ENCODE peak calls at places on chromosomes 13 and 19, in nine cellular contexts. One of them, this sample, is unnamed.

GRCh38 chr13:95676100-95676774 is 702 bp upstream of the DNAJC3 start:
- DNase-seq in BJ: no peak
- DNase-seq in progenitor cell of endocrine pancreas: no peak
- DNase-seq in mesothelial cell of epicardium: peak
- DNase-seq in GM12878: no peak
- DNase-seq in pancreas: peak
- DNase-seq in SK-N-SH: no peak
- DNase-seq in GM06990: no peak
- DNase-seq in PC-9: peak
- DNase-seq in this sample: no peak

GRCh38 chr19:3668331-3669133 is 31.7 kb downstream of the PIP5K1C start:
- DNase-seq in BJ: no peak
- DNase-seq in progenitor cell of endocrine pancreas: no peak
- DNase-seq in mesothelial cell of epicardium: no peak
- DNase-seq in GM12878: no peak
- DNase-seq in pancreas: no peak
- DNase-seq in SK-N-SH: no peak
- DNase-seq in GM06990: no peak
- DNase-seq in PC-9: no peak
- DNase-seq in this sample: peak

GRCh38 chr19:13318190-13318589 is 168.0 kb downstream of the IER2 start:
- DNase-seq in BJ: no peak
- DNase-seq in progenitor cell of endocrine pancreas: no peak
- DNase-seq in mesothelial cell of epicardium: no peak
- DNase-seq in GM12878: no peak
- DNase-seq in pancreas: no peak
- DNase-seq in SK-N-SH: no peak
- DNase-seq in GM06990: no peak
- DNase-seq in PC-9: no peak
- DNase-seq in this sample: no peak

GRCh38 chr19:46250057-46250456 is 20.5 kb downstream of the IGFL1 start:
- DNase-seq in BJ: no peak
- DNase-seq in progenitor cell of endocrine pancreas: no peak
- DNase-seq in mesothelial cell of epicardium: no peak
- DNase-seq in GM12878: no peak
- DNase-seq in pancreas: no peak
- DNase-seq in SK-N-SH: no peak
- DNase-seq in GM06990: no peak
- DNase-seq in PC-9: no peak
- DNase-seq in this sample: no peak

GRCh38 chr19:30345686-30346085 is 26.5 kb upstream of the ZNF536 start:
- DNase-seq in BJ: no peak
- DNase-seq in progenitor cell of endocrine pancreas: no peak
- DNase-seq in mesothelial cell of epicardium: no peak
- DNase-seq in GM12878: no peak
- DNase-seq in pancreas: no peak
- DNase-seq in SK-N-SH: no peak
- DNase-seq in GM06990: no peak
- DNase-seq in PC-9: no peak
- DNase-seq in this sample: no peak

GRCh38 chr19:3450796-3451411 is 29.4 kb downstream of the SMIM24 start:
- DNase-seq in BJ: peak
- DNase-seq in progenitor cell of endocrine pancreas: no peak
- DNase-seq in mesothelial cell of epicardium: no peak
- DNase-seq in GM12878: no peak
- DNase-seq in pancreas: no peak
- DNase-seq in SK-N-SH: no peak
- DNase-seq in GM06990: no peak
- DNase-seq in PC-9: peak
- DNase-seq in this sample: no peak

GRCh38 chr13:28741080-28741479 is 22.3 kb upstream of the SLC46A3 start:
- DNase-seq in BJ: no peak
- DNase-seq in progenitor cell of endocrine pancreas: no peak
- DNase-seq in mesothelial cell of epicardium: no peak
- DNase-seq in GM12878: no peak
- DNase-seq in pancreas: no peak
- DNase-seq in SK-N-SH: no peak
- DNase-seq in GM06990: no peak
- DNase-seq in PC-9: no peak
- DNase-seq in this sample: no peak

GRCh38 chr13:85347251-85347650 is 452.0 kb downstream of the SLITRK6 start:
- DNase-seq in BJ: peak
- DNase-seq in progenitor cell of endocrine pancreas: no peak
- DNase-seq in mesothelial cell of epicardium: no peak
- DNase-seq in GM12878: no peak
- DNase-seq in pancreas: no peak
- DNase-seq in SK-N-SH: no peak
- DNase-seq in GM06990: no peak
- DNase-seq in PC-9: no peak
- DNase-seq in this sample: no peak

DNA sequence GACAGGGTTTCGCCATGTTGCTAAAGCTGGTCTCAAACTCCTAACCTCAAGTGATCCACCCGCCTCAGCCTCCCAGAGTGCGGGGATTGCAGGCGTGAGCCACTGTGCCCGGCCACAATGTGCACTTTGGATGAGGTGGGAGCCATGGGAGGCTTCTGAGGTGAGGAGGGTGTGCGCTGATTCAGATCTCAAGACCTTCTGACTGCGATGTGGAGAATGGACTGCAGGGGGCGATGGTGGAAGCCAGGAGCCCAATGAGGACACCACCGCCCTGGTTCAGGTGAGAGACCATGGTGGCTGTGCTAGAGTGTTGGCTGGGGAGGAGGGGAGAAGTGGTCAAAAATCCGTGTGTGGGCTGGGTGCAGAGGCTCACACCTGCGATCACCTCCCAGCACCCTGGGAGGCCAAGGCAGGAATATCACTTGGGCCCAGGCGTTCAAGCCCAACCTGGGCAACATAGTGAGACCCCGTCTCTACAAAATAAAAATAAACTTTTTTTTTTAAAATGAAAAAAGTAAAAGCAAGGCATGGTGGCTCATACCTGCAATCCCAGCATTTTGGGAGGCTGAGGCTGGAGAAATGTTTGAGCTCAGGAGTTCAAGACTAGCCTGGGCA is 5.6 kb downstream of the INAFM1 start:
- DNase-seq in BJ: no peak
- DNase-seq in progenitor cell of endocrine pancreas: no peak
- DNase-seq in mesothelial cell of epicardium: no peak
- DNase-seq in GM12878: no peak
- DNase-seq in pancreas: peak
- DNase-seq in SK-N-SH: peak
- DNase-seq in GM06990: no peak
- DNase-seq in PC-9: no peak
- DNase-seq in this sample: peak
- TF ChIP-seq CTCF in BJ: peak
- TF ChIP-seq CTCF in progenitor cell of endocrine pancreas: peak
- TF ChIP-seq CTCF in mesothelial cell of epicardium: peak
- TF ChIP-seq CTCF in GM12878: peak
- TF ChIP-seq CTCF in pancreas: no peak
- TF ChIP-seq CTCF in SK-N-SH: peak
- TF ChIP-seq CTCF in GM06990: peak
- TF ChIP-seq CTCF in PC-9: peak
- TF ChIP-seq CTCF in this sample: peak

DNA sequence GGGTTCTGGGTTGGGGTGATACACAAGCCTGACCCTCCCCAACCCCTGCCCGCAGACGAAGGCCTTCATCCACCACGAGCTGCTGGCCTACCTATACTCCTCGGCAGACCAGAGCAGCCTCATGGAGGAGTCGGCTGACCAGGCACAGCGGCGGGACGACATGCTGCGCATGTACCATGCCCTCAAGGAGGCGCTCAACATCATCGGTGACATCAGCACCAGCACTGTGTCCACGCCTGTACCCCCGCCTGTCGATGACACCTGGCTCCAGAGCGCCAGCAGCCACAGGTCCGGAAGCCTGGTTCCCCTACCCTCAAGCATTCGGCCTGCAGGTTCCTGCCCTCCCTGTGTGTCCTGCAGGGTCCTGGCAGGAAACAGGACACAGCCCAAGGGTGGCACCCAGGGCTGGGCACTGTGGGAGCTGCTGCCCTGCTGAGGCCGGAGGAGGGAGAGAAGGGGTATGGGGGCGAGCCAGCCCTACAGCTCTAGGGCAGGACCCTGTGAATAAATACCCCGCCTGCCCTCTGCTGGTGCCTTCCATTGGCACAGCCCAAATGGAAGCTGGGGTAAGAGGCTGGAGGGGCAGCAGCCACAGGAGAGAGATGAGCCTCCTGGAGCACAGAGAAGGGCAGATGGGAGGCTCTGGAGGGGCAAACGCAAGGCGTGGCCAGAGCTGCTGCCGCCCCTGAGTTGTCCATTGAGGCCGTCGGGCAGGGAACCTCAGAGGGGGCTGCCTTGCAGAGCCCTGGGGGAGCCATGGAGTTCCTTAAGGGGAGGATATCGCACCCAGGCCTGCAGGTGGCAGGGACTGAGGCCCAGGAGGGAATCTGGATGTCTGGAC is 6.8 kb downstream of the TMED1 start:
- DNase-seq in BJ: no peak
- DNase-seq in progenitor cell of endocrine pancreas: no peak
- DNase-seq in mesothelial cell of epicardium: no peak
- DNase-seq in GM12878: no peak
- DNase-seq in pancreas: no peak
- DNase-seq in SK-N-SH: peak
- DNase-seq in GM06990: no peak
- DNase-seq in PC-9: no peak
- DNase-seq in this sample: no peak
- TF ChIP-seq CTCF in BJ: peak
- TF ChIP-seq CTCF in progenitor cell of endocrine pancreas: no peak
- TF ChIP-seq CTCF in mesothelial cell of epicardium: no peak
- TF ChIP-seq CTCF in GM12878: peak
- TF ChIP-seq CTCF in pancreas: no peak
- TF ChIP-seq CTCF in SK-N-SH: no peak
- TF ChIP-seq CTCF in GM06990: no peak
- TF ChIP-seq CTCF in PC-9: peak
- TF ChIP-seq CTCF in this sample: no peak

GRCh38 chr13:107299717-107300116 is 731.8 kb upstream of the ARGLU1 start:
- DNase-seq in BJ: no peak
- DNase-seq in progenitor cell of endocrine pancreas: no peak
- DNase-seq in mesothelial cell of epicardium: no peak
- DNase-seq in GM12878: no peak
- DNase-seq in pancreas: no peak
- DNase-seq in SK-N-SH: no peak
- DNase-seq in GM06990: no peak
- DNase-seq in PC-9: no peak
- DNase-seq in this sample: no peak

GRCh38 chr13:107296804-107297203 is 728.9 kb upstream of the ARGLU1 start:
- DNase-seq in BJ: no peak
- DNase-seq in progenitor cell of endocrine pancreas: no peak
- DNase-seq in mesothelial cell of epicardium: no peak
- DNase-seq in GM12878: no peak
- DNase-seq in pancreas: no peak
- DNase-seq in SK-N-SH: no peak
- DNase-seq in GM06990: no peak
- DNase-seq in PC-9: no peak
- DNase-seq in this sample: no peak

GRCh38 chr13:107305178-107305577 is 737.2 kb upstream of the ARGLU1 start:
- DNase-seq in BJ: no peak
- DNase-seq in progenitor cell of endocrine pancreas: no peak
- DNase-seq in mesothelial cell of epicardium: no peak
- DNase-seq in GM12878: no peak
- DNase-seq in pancreas: no peak
- DNase-seq in SK-N-SH: no peak
- DNase-seq in GM06990: no peak
- DNase-seq in PC-9: no peak
- DNase-seq in this sample: no peak

GRCh38 chr13:107301724-107302374 is 733.9 kb upstream of the ARGLU1 start:
- DNase-seq in BJ: no peak
- DNase-seq in progenitor cell of endocrine pancreas: no peak
- DNase-seq in mesothelial cell of epicardium: no peak
- DNase-seq in GM12878: no peak
- DNase-seq in pancreas: no peak
- DNase-seq in SK-N-SH: no peak
- DNase-seq in GM06990: no peak
- DNase-seq in PC-9: no peak
- DNase-seq in this sample: no peak
- TF ChIP-seq CTCF in BJ: no peak
- TF ChIP-seq CTCF in progenitor cell of endocrine pancreas: peak
- TF ChIP-seq CTCF in mesothelial cell of epicardium: no peak
- TF ChIP-seq CTCF in GM12878: no peak
- TF ChIP-seq CTCF in pancreas: no peak
- TF ChIP-seq CTCF in SK-N-SH: peak
- TF ChIP-seq CTCF in GM06990: no peak
- TF ChIP-seq CTCF in PC-9: peak
- TF ChIP-seq CTCF in this sample: no peak

GRCh38 chr13:44051923-44052322 is 172.2 kb downstream of the LACC1 start:
- DNase-seq in BJ: no peak
- DNase-seq in progenitor cell of endocrine pancreas: no peak
- DNase-seq in mesothelial cell of epicardium: no peak
- DNase-seq in GM12878: no peak
- DNase-seq in pancreas: no peak
- DNase-seq in SK-N-SH: no peak
- DNase-seq in GM06990: no peak
- DNase-seq in PC-9: no peak
- DNase-seq in this sample: no peak

GRCh38 chr13:44054525-44054924 is 174.8 kb downstream of the LACC1 start:
- DNase-seq in BJ: no peak
- DNase-seq in progenitor cell of endocrine pancreas: no peak
- DNase-seq in mesothelial cell of epicardium: no peak
- DNase-seq in GM12878: no peak
- DNase-seq in pancreas: no peak
- DNase-seq in SK-N-SH: no peak
- DNase-seq in GM06990: no peak
- DNase-seq in PC-9: no peak
- DNase-seq in this sample: no peak

GRCh38 chr13:44051405-44051804 is 171.7 kb downstream of the LACC1 start:
- DNase-seq in BJ: no peak
- DNase-seq in progenitor cell of endocrine pancreas: no peak
- DNase-seq in mesothelial cell of epicardium: no peak
- DNase-seq in GM12878: no peak
- DNase-seq in pancreas: no peak
- DNase-seq in SK-N-SH: no peak
- DNase-seq in GM06990: no peak
- DNase-seq in PC-9: no peak
- DNase-seq in this sample: no peak

GRCh38 chr13:44050450-44051063 is 170.9 kb downstream of the LACC1 start:
- DNase-seq in BJ: no peak
- DNase-seq in progenitor cell of endocrine pancreas: no peak
- DNase-seq in mesothelial cell of epicardium: no peak
- DNase-seq in GM12878: no peak
- DNase-seq in pancreas: no peak
- DNase-seq in SK-N-SH: peak
- DNase-seq in GM06990: no peak
- DNase-seq in PC-9: no peak
- DNase-seq in this sample: no peak

DNA sequence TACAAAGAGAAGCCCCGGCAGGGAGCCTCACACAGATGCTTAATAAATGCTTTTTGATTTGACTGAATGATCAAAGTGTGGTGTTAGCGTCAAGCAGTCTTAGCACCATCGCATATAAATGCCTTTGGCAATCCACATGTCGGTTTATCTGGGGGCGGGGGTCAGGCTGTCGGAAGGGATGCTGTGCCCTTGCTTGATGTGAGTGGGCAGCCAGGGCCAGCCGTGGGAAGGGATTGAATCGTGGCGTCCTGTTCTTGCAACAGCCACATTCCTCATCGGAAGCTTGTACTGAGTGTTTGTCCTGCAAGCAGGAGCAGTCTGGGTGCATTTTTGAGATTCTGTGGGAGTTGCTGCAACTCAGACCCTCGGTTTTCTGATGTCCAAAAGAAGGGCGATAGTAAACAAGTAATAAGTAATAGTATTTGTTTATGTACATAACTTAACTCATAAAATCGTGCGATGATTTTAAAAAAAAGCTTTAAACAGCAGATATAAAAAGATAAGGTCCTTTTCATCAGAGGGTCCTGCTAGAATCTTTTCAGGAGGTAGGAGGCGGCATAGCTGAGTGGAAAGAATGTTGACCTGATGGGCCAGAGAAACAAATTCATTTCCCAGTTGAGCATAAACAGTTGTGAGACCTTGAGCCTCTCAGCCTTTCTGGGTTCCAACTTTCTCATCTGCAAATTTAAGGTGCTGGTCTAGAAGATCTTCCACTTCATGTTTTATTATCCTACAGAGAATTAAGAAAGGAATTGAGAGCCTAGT is 173.3 kb downstream of the LACC1 start:
- DNase-seq in BJ: no peak
- DNase-seq in progenitor cell of endocrine pancreas: no peak
- DNase-seq in mesothelial cell of epicardium: peak
- DNase-seq in GM12878: no peak
- DNase-seq in pancreas: no peak
- DNase-seq in SK-N-SH: no peak
- DNase-seq in GM06990: no peak
- DNase-seq in PC-9: no peak
- DNase-seq in this sample: peak
- TF ChIP-seq CTCF in BJ: peak
- TF ChIP-seq CTCF in progenitor cell of endocrine pancreas: no peak
- TF ChIP-seq CTCF in mesothelial cell of epicardium: no peak
- TF ChIP-seq CTCF in GM12878: no peak
- TF ChIP-seq CTCF in pancreas: no peak
- TF ChIP-seq CTCF in SK-N-SH: no peak
- TF ChIP-seq CTCF in GM06990: no peak
- TF ChIP-seq CTCF in PC-9: no peak
- TF ChIP-seq CTCF in this sample: no peak

This sample was measured in nephron progenitor cell.